ENCODE peak calls at places on chromosomes 2 and 18, in eight cellular contexts. C, J, K, U, I, H, B and Q are unnamed samples.

GRCh38 chr2:26986576-26986975 is 16.1 kb downstream of the MAPRE3 start:
- DNase-seq in C (no peak), J (no peak), K (no peak), U (no peak), I (no peak), H (no peak), B (no peak), Q (no peak)

GRCh38 chr2:61371027-61371426 is 99.9 kb downstream of the USP34 start:
- DNase-seq in C (no peak), J (no peak), K (no peak), U (no peak), I (no peak), H (no peak), B (no peak), Q (no peak)

GRCh38 chr18:7945882-7946281 is 378.8 kb downstream of the PTPRM start:
- DNase-seq in C (peak; percentile 66), J (no peak), K (no peak), U (peak; percentile 80), I (no peak), H (no peak), B (no peak), Q (no peak)

GRCh38 chr2:174586896-174587295 is 10.7 kb downstream of the WIPF1 start:
- DNase-seq in C (no peak), J (no peak), K (no peak), U (no peak), I (no peak), H (no peak), B (no peak), Q (no peak)

GRCh38 chr2:7437716-7438648 is 520.8 kb downstream of the RNF144A start:
- DNase-seq in C (no peak), J (no peak), K (no peak), U (no peak), I (no peak), H (no peak), B (peak; percentile 74), Q (no peak)

GRCh38 chr2:121860033-121860810 is 104.8 kb downstream of the TSN start:
- DNase-seq in C (peak; percentile 98), J (no peak), K (no peak), U (no peak), I (no peak), H (no peak), B (no peak), Q (no peak)

GRCh38 chr2:181923123-181923522 is 31.6 kb downstream of the ITPRID2 start:
- DNase-seq in C (no peak), J (no peak), K (no peak), U (no peak), I (no peak), H (no peak), B (no peak), Q (no peak)

GRCh38 chr2:159475793-159476192 is 140.6 kb downstream of the BAZ2B start:
- DNase-seq in C (no peak), J (no peak), K (no peak), U (no peak), I (no peak), H (no peak), B (no peak), Q (no peak)

GRCh38 chr2:148524519-148524919 is 120.0 kb upstream of the EPC2 start:
- DNase-seq in C (no peak), J (peak; percentile 81), K (peak; percentile 44), U (no peak), I (no peak), H (no peak), B (peak; percentile 31), Q (no peak)

GRCh38 chr18:12839526-12840196 is 44.4 kb downstream of the PTPN2 start:
- DNase-seq in C (no peak), J (peak; percentile 25), K (no peak), U (no peak), I (no peak), H (no peak), B (peak; percentile 85), Q (no peak)

GRCh38 chr2:127153691-127154158 is 46.8 kb upstream of the BIN1 start:
- DNase-seq in C (peak; percentile 93), J (no peak), K (no peak), U (no peak), I (no peak), H (no peak), B (no peak), Q (no peak)

GRCh38 chr2:238428866-238429265 is 2.1 kb downstream of the ASB1 start:
- DNase-seq in C (no peak), J (no peak), K (no peak), U (no peak), I (no peak), H (no peak), B (no peak), Q (no peak)

GRCh38 chr2:85755122-85756027 is 1.6 kb downstream of the ATOH8 start:
- DNase-seq in C (no peak), J (no peak), K (no peak), U (no peak), I (peak; percentile 69), H (no peak), B (peak; percentile 16), Q (no peak)

GRCh38 chr18:77671456-77672167 is 422.0 kb downstream of the GALR1 start:
- DNase-seq in C (no peak), J (no peak), K (no peak), U (no peak), I (peak; percentile 77), H (no peak), B (no peak), Q (no peak)

GRCh38 chr2:46229134-46230063 is 67.8 kb upstream of the EPAS1 start:
- DNase-seq in C (no peak), J (no peak), K (no peak), U (peak; percentile 54), I (peak; percentile 46), H (no peak), B (peak; percentile 81), Q (peak; percentile 28)

GRCh38 chr2:16018277-16019059 is 78.1 kb downstream of the MYCN start:
- DNase-seq in C (no peak), J (no peak), K (no peak), U (no peak), I (no peak), H (no peak), B (no peak), Q (no peak)

GRCh38 chr2:30259827-30260679 is 28.7 kb downstream of the LBH start:
- DNase-seq in C (no peak), J (no peak), K (no peak), U (no peak), I (no peak), H (no peak), B (no peak), Q (no peak)

GRCh38 chr2:67790622-67791021 is 272.2 kb downstream of the C1D start:
- DNase-seq in C (no peak), J (no peak), K (no peak), U (no peak), I (no peak), H (no peak), B (no peak), Q (no peak)

GRCh38 chr2:175742367-175742766 is 259.7 kb downstream of the LNPK start:
- DNase-seq in C (peak; percentile 60), J (no peak), K (no peak), U (no peak), I (no peak), H (no peak), B (no peak), Q (no peak)

GRCh38 chr2:168246483-168247340 is 683 bp downstream of the STK39 start:
- DNase-seq in C (no peak), J (peak; percentile 75), K (peak; percentile 61), U (no peak), I (peak; percentile 75), H (no peak), B (peak; percentile 72), Q (peak; percentile 79)

GRCh38 chr2:44051948-44052347 is 56.2 kb upstream of the LRPPRC start:
- DNase-seq in C (no peak), J (no peak), K (no peak), U (no peak), I (peak; percentile 50), H (no peak), B (no peak), Q (no peak)

GRCh38 chr2:69499242-69499641 is 62.0 kb upstream of the NFU1 start:
- DNase-seq in C (no peak), J (no peak), K (no peak), U (no peak), I (no peak), H (no peak), B (no peak), Q (no peak)

GRCh38 chr2:193523662-193524061 is 1328.9 kb upstream of the TMEFF2 start:
- DNase-seq in C (no peak), J (no peak), K (no peak), U (no peak), I (no peak), H (no peak), B (no peak), Q (no peak)

GRCh38 chr18:54672846-54673475 is 81.9 kb downstream of the DYNAP start:
- DNase-seq in C (peak; percentile 2), J (no peak), K (no peak), U (no peak), I (no peak), H (no peak), B (no peak), Q (no peak)

GRCh38 chr2:112644155-112644932 is 1.4 kb upstream of the SLC20A1 start:
- DNase-seq in C (no peak), J (no peak), K (no peak), U (no peak), I (peak; percentile 33), H (no peak), B (no peak), Q (no peak)

GRCh38 chr2:39218401-39218800 is 25.4 kb downstream of the CDKL4 start:
- DNase-seq in C (no peak), J (no peak), K (no peak), U (no peak), I (no peak), H (no peak), B (no peak), Q (no peak)

GRCh38 chr2:68103656-68104055 is 40.9 kb upstream of the C1D start:
- DNase-seq in C (no peak), J (no peak), K (no peak), U (no peak), I (no peak), H (no peak), B (no peak), Q (no peak)

GRCh38 chr2:2868065-2868464 is 509.6 kb downstream of the EIPR1 start:
- DNase-seq in C (no peak), J (no peak), K (no peak), U (no peak), I (peak; percentile 57), H (no peak), B (no peak), Q (no peak)

GRCh38 chr2:64018715-64019082 is 529 bp downstream of the VPS54 start:
- DNase-seq in C (no peak), J (peak; percentile 7), K (peak; percentile 13), U (no peak), I (no peak), H (no peak), B (peak; percentile 62), Q (no peak)

GRCh38 chr2:216932113-216932512 is 72.2 kb upstream of the TNP1 start:
- DNase-seq in C (no peak), J (no peak), K (no peak), U (no peak), I (no peak), H (no peak), B (no peak), Q (no peak)

GRCh38 chr2:61340242-61340641 is 130.6 kb downstream of the USP34 start:
- DNase-seq in C (peak; percentile 33), J (no peak), K (no peak), U (no peak), I (no peak), H (no peak), B (no peak), Q (no peak)